ENCODE peak calls at places on chromosomes 16 and 17, in five cellular contexts. Y, O, C, U and V are unnamed samples.

GRCh38 chr16:4884972-4885874 is 37.9 kb downstream of the UBN1 start:
- DNase-seq in Y (no peak), O (no peak), C (no peak), U (no peak), V (no peak)

GRCh38 chr16:55663225-55663624 is 7.4 kb downstream of the SLC6A2 start:
- DNase-seq in Y (no peak), O (no peak), C (no peak), U (no peak), V (no peak)

GRCh38 chr17:48816774-48817590 is at the start of gene TTLL6:
- DNase-seq in Y (peak), O (peak), C (peak), U (peak), V (peak)

GRCh38 chr16:57145046-57145963 is 40.5 kb downstream of the PSME3IP1 start:
- DNase-seq in Y (no peak), O (no peak), C (no peak), U (no peak), V (no peak)

GRCh38 chr17:40533896-40534295 is 31.4 kb downstream of the CCR7 start:
- DNase-seq in Y (no peak), O (no peak), C (no peak), U (peak), V (no peak)

GRCh38 chr16:48438414-48438813 is 53.2 kb upstream of the SIAH1 start:
- DNase-seq in Y (no peak), O (no peak), C (no peak), U (no peak), V (no peak)

GRCh38 chr16:76910931-76911330 is 280.1 kb upstream of the MON1B start:
- DNase-seq in Y (no peak), O (no peak), C (peak), U (peak), V (no peak)

GRCh38 chr17:10612957-10613744 is 44.0 kb downstream of the MYH3 start:
- DNase-seq in Y (no peak), O (no peak), C (peak), U (no peak), V (no peak)

GRCh38 chr16:7921360-7921759 is 588.7 kb downstream of the RBFOX1 start:
- DNase-seq in Y (no peak), O (no peak), C (no peak), U (no peak), V (no peak)

GRCh38 chr16:30748634-30749445 is 615 bp downstream of the PHKG2 start:
- DNase-seq in Y (no peak), O (peak), C (peak), U (peak), V (no peak)

GRCh38 chr16:51949260-51949659 is 597.7 kb downstream of the TOX3 start:
- DNase-seq in Y (no peak), O (no peak), C (no peak), U (no peak), V (no peak)

GRCh38 chr16:57069635-57070350 is 22.6 kb upstream of the CPNE2 start:
- DNase-seq in Y (no peak), O (no peak), C (no peak), U (no peak), V (no peak)

GRCh38 chr16:30903596-30903995 is 7.2 kb downstream of the CTF1 start:
- DNase-seq in Y (no peak), O (no peak), C (no peak), U (peak), V (peak)

GRCh38 chr17:13953871-13954270 is 115.4 kb upstream of the COX10 start:
- DNase-seq in Y (no peak), O (no peak), C (peak), U (no peak), V (no peak)

GRCh38 chr16:4660454-4661007 is 32.8 kb upstream of the NUDT16L1 start:
- DNase-seq in Y (no peak), O (no peak), C (peak), U (no peak), V (peak)

GRCh38 chr17:1736348-1737281 is 6.1 kb upstream of the SERPINF2 start:
- DNase-seq in Y (no peak), O (no peak), C (peak), U (peak), V (peak)

GRCh38 chr17:44198721-44199552 is 747 bp downstream of the ATXN7L3 start:
- DNase-seq in Y (no peak), O (peak), C (peak), U (peak), V (peak)

GRCh38 chr16:57061084-57061905 is 31.1 kb upstream of the CPNE2 start:
- DNase-seq in Y (no peak), O (no peak), C (peak), U (no peak), V (no peak)

GRCh38 chr17:47246120-47246519 is 7.5 kb upstream of the ITGB3 start:
- DNase-seq in Y (no peak), O (no peak), C (no peak), U (no peak), V (no peak)

GRCh38 chr17:47243737-47244598 is 9.7 kb upstream of the ITGB3 start:
- DNase-seq in Y (no peak), O (no peak), C (no peak), U (no peak), V (no peak)

GRCh38 chr17:47240806-47241205 is 12.8 kb upstream of the ITGB3 start:
- DNase-seq in Y (no peak), O (no peak), C (no peak), U (no peak), V (no peak)

GRCh38 chr17:47242648-47243047 is 11.0 kb upstream of the ITGB3 start:
- DNase-seq in Y (no peak), O (no peak), C (no peak), U (no peak), V (no peak)

GRCh38 chr17:47244697-47245096 is 8.9 kb upstream of the ITGB3 start:
- DNase-seq in Y (no peak), O (no peak), C (no peak), U (no peak), V (no peak)
- H3K27ac ChIP-seq in Y (no peak), O (no peak), C (no peak), U (no peak), V (no peak)

GRCh38 chr16:87835882-87836331 is 33.4 kb downstream of the SLC7A5 start:
- DNase-seq in Y (no peak), O (no peak), C (no peak), U (no peak), V (no peak)

GRCh38 chr16:87832759-87833502 is 36.4 kb downstream of the SLC7A5 start:
- DNase-seq in Y (no peak), O (no peak), C (no peak), U (peak), V (no peak)

GRCh38 chr16:87833548-87833947 is 35.8 kb downstream of the SLC7A5 start:
- DNase-seq in Y (no peak), O (no peak), C (no peak), U (no peak), V (no peak)

GRCh38 chr16:87834668-87835473 is 34.4 kb downstream of the SLC7A5 start:
- DNase-seq in Y (no peak), O (no peak), C (peak), U (peak), V (no peak)

GRCh38 chr16:87834015-87834667 is 35.2 kb downstream of the SLC7A5 start:
- DNase-seq in Y (no peak), O (no peak), C (no peak), U (peak), V (no peak)
- H3K27ac ChIP-seq in Y (no peak), O (no peak), C (no peak), U (peak), V (no peak)

DNA sequence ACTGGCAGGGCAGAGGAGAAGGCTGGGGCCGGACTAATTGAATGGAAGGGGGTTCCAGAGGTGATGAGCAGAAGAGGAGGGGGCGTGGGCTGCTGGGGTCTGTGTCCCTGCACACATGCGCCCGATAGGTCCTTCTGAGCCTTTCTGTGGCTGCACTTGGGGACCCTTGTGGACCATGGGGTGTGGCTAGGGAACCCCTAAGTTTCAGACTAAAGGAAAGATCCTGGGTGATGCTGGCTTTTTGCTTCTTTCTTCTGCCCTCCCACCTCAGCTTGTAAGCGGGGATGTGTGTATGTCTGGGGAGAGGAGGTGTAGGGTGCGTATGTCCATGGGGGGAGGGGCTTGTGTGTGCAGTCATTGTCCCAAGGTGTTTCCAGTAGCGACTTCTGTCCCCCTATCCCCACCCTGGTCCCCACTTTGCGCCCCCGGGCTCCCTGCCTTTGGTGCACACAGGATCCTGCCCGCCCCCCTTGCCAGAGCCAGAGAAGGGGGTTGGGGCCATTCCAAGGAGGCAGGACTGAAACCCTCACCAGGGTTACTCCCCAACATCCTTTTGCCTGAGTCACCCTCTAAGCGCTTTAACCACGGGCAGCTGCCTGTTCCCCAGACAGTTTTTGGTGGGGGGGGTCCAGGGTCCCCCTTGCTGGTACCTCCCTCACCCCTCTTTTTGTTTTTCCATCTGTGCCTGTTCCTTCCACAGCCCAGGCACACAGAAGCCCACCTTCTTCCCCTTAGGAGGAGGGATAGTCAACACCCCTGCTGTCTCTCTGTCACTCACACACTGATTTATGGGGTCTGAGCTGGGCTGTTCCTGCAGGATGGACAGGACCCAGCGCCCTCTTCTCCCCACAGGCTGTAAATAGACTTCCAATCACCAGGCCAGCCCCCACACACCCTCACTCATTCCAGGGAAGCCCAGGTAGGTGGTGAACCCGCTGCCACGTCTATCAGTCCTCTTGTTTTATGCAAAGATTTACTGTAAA is 83.2 kb downstream of the ARHGAP23 start:
- DNase-seq in Y (no peak), O (no peak), C (peak), U (no peak), V (no peak)
- H3K27ac ChIP-seq in Y (no peak), O (no peak), C (peak), U (peak), V (no peak)

GRCh38 chr17:81954131-81955057 is 6.6 kb downstream of the NOTUM start:
- DNase-seq in Y (no peak), O (no peak), C (no peak), U (no peak), V (no peak)
- H3K27ac ChIP-seq in Y (no peak), O (no peak), C (no peak), U (no peak), V (no peak)

GRCh38 chr17:50952889-50953288 is 86.7 kb upstream of the TOB1 start:
- DNase-seq in Y (no peak), O (no peak), C (no peak), U (no peak), V (no peak)

GRCh38 chr17:50954641-50955121 is 88.5 kb upstream of the TOB1 start:
- DNase-seq in Y (no peak), O (no peak), C (no peak), U (no peak), V (no peak)

GRCh38 chr17:50955160-50955559 is 89.0 kb upstream of the TOB1 start:
- DNase-seq in Y (no peak), O (no peak), C (no peak), U (no peak), V (no peak)

GRCh38 chr17:50953831-50954601 is 87.9 kb upstream of the TOB1 start:
- DNase-seq in Y (no peak), O (no peak), C (peak), U (no peak), V (no peak)

DNA sequence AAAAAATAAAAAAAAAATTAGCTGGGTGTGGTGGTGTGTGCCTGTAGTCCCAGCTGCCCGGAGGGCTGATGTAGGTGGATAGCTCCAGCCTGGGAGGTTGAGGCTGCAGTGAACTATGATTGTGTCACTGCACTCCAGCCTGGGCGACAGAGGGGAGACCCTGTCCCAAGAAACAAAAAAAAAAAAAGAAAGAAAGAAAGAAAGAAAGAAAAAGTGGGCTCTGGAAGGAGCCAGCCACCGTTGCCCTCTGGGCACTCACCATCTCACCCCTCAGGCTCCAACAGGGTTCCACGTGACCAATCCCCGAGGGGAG is 87.3 kb upstream of the TOB1 start:
- DNase-seq in Y (no peak), O (no peak), C (no peak), U (no peak), V (no peak)
- H3K27ac ChIP-seq in Y (no peak), O (no peak), C (peak), U (peak), V (peak)

GRCh38 chr16:372584-372983 is 2.2 kb upstream of the MRPL28 start:
- DNase-seq in Y (no peak), O (no peak), C (no peak), U (no peak), V (no peak)

GRCh38 chr16:374616-374926 is 4.2 kb upstream of the MRPL28 start:
- DNase-seq in Y (no peak), O (no peak), C (no peak), U (no peak), V (no peak)

GRCh38 chr16:373848-374615 is 3.7 kb upstream of the MRPL28 start:
- DNase-seq in Y (no peak), O (no peak), C (no peak), U (no peak), V (no peak)

GRCh38 chr16:371729-372521 is 1.6 kb upstream of the MRPL28 start:
- DNase-seq in Y (no peak), O (no peak), C (no peak), U (no peak), V (no peak)

DNA sequence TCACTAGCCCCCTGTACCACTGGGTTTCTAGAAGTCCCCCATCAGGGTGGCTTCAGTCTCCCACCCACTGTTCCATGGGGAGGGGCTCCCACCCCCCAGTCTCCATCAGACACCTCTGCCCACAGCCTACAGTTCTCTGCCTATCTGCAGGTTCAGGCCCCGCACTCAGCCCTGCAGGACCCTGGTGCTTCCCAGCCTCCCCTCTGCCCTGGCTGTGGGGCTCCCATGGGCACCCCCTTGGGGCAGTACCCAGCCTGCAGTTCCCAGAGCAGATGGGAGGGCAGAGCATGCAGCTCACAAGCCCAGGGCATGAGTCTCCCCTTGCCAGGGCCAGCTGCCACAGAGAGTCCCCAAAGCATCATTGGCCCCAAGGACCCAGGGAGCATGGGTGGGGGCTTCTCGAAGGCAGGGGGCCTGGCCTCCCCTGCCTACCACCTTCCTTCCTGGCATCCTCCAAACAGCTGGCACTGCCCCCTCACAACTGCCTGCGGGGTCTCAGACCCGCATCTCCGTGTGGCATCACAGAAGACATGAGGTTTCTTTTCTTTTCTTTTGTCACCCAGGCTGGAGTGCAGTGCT is 2.8 kb upstream of the MRPL28 start:
- DNase-seq in Y (no peak), O (no peak), C (no peak), U (no peak), V (no peak)
- H3K27ac ChIP-seq in Y (no peak), O (no peak), C (no peak), U (no peak), V (no peak)

GRCh38 chr16:17205279-17206139 is 265.3 kb downstream of the XYLT1 start:
- DNase-seq in Y (no peak), O (no peak), C (peak), U (no peak), V (no peak)
- H3K27ac ChIP-seq in Y (no peak), O (no peak), C (no peak), U (no peak), V (no peak)